ENCODE peak calls at places on chromosomes 12 and 14, in seven cellular contexts. B is A549, I is WERI-Rb-1, X is body of pancreas, U is cardiac muscle cell, Q is endodermal cell, L is left ventricle myocardium inferior. H is an unnamed sample.

GRCh38 chr12:111993290-111994150 is 19.4 kb downstream of the TMEM116 start:
- DNase-seq in B (no peak), X (no peak), I (no peak), Q (no peak), L (no peak), U (no peak), H (no peak)

GRCh38 chr14:73269729-73270651 is 32.7 kb downstream of the PAPLN start:
- DNase-seq in U (peak), I (no peak), Q (peak), X (peak), B (no peak), L (peak), H (peak)

GRCh38 chr14:87522575-87522974 is 470.4 kb downstream of the GALC start:
- DNase-seq in I (peak), L (no peak), Q (peak), B (no peak), U (no peak), X (peak), H (no peak)

GRCh38 chr12:39619660-39620433 is at the start of gene ABCD2:
- DNase-seq in U (peak), B (peak), I (peak), L (peak), Q (peak), X (peak), H (peak)

GRCh38 chr12:41220931-41221330 is 32.8 kb downstream of the PDZRN4 start:
- DNase-seq in U (no peak), I (no peak), Q (no peak), L (no peak), X (no peak), B (no peak), H (no peak)

GRCh38 chr12:8108808-8109398 is 14.5 kb upstream of the CLEC4A start:
- DNase-seq in B (peak), L (peak), X (peak), U (peak), Q (peak), I (peak), H (peak)

GRCh38 chr12:47207829-47208248 is 128.1 kb upstream of the AMIGO2 start:
- DNase-seq in B (no peak), X (no peak), I (no peak), Q (no peak), U (no peak), L (no peak), H (no peak)

GRCh38 chr12:76784600-76785051 is 20.7 kb downstream of the ZDHHC17 start:
- DNase-seq in Q (no peak), U (peak), I (no peak), L (no peak), B (no peak), X (no peak), H (no peak)

GRCh38 chr14:68748260-68748659 is 44.6 kb downstream of the ZFP36L1 start:
- DNase-seq in B (no peak), I (no peak), U (no peak), L (no peak), Q (no peak), X (no peak), H (peak)

GRCh38 chr12:114848661-114849060 is 164.7 kb upstream of the TBX3 start:
- DNase-seq in X (no peak), I (no peak), L (no peak), U (peak), Q (no peak), B (no peak), H (no peak)

GRCh38 chr12:111367661-111368221 is 1.2 kb downstream of the PHETA1 start:
- DNase-seq in B (no peak), Q (no peak), X (peak), I (no peak), L (no peak), U (peak), H (no peak)

GRCh38 chr12:22691319-22691718 is 66.3 kb downstream of the ETNK1 start:
- DNase-seq in X (no peak), Q (no peak), L (no peak), U (no peak), I (no peak), B (no peak), H (no peak)

GRCh38 chr12:7128681-7129593 is at the start of gene RBP5:
- DNase-seq in I (no peak), U (peak), Q (peak), L (no peak), X (peak), B (no peak), H (no peak)

GRCh38 chr14:104443391-104444158 is 136.0 kb upstream of the C14orf180 start:
- DNase-seq in U (no peak), L (no peak), B (no peak), Q (peak), I (no peak), X (no peak), H (no peak)

DNA sequence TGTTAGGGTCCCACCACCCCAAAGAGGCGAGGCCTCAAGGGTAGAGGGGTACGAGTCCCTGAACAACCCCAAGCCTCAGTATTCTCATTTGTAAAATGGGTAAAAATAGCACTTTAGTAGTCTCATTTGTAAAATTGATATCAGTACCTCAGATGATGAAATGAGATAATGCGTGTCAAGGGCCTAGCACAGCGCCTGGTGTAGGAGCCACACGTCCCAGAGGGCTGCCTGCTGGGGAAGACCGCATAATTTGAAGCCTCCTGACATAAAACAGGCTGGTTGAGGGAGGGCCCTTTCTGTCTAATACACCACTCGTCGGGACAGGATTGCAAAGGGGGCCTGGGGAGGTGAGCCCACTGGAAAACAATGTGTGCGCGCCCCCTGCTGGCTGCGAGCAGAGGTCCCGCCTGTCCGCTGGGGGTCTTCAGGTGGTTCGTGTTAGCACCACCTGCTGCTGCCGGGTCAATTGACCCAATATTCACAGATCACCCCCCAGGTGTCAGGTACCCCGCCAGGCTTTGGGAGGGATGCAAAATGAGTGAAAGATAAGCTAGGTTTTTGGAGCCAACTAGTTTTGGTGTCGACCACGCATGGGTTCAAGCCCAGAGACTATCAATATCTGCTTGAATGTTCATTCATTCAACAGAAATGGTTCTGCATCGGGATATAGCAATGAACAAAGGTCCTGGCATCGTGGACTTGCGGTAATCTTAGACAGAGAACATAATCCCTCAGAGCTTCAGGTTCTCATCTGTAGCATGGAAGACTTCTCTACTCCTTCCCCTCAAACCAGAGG is 24.7 kb upstream of the IRF2BPL start:
- DNase-seq in X (peak), U (peak), B (no peak), L (peak), Q (peak), I (peak), H (no peak)
- H3K27ac ChIP-seq in X (peak), U (no peak), B (peak), L (peak), Q (no peak), I (no peak), H (peak)

GRCh38 chr12:62861586-62861985 is 73.4 kb downstream of the PPM1H start:
- DNase-seq in U (no peak), B (no peak), Q (no peak), L (no peak), X (no peak), I (peak), H (no peak)
- H3K4me3 ChIP-seq in U (no peak), B (no peak), Q (no peak), L (peak), X (no peak), I (no peak), H (no peak)

GRCh38 chr12:127515941-127516340 is 751.0 kb upstream of the TMEM132C start:
- DNase-seq in Q (no peak), B (no peak), L (no peak), U (no peak), I (no peak), X (no peak), H (no peak)

GRCh38 chr12:127519766-127520165 is 747.2 kb upstream of the TMEM132C start:
- DNase-seq in L (no peak), X (no peak), Q (no peak), I (no peak), B (no peak), U (no peak), H (no peak)

GRCh38 chr12:127516467-127516866 is 750.5 kb upstream of the TMEM132C start:
- DNase-seq in L (no peak), I (no peak), B (no peak), Q (no peak), X (no peak), U (no peak), H (no peak)
- H3K27ac ChIP-seq in L (no peak), I (no peak), B (no peak), Q (no peak), X (no peak), U (no peak), H (no peak)

GRCh38 chr12:65279387-65280112 is 1.1 kb downstream of the MSRB3 start:
- DNase-seq in B (no peak), X (no peak), L (no peak), Q (no peak), I (no peak), U (no peak), H (no peak)

GRCh38 chr12:65278576-65279386 is at the start of gene MSRB3:
- DNase-seq in I (peak), B (peak), U (peak), Q (peak), L (peak), X (peak), H (peak)

GRCh38 chr12:65282840-65283239 is 4.4 kb downstream of the MSRB3 start:
- DNase-seq in X (no peak), L (no peak), U (no peak), B (no peak), I (no peak), Q (no peak), H (no peak)

GRCh38 chr12:65277994-65278575 is 398 bp upstream of the MSRB3 start:
- DNase-seq in X (no peak), Q (no peak), U (no peak), B (no peak), I (no peak), L (no peak), H (peak)

GRCh38 chr12:65280306-65280705 is 1.8 kb downstream of the MSRB3 start:
- DNase-seq in Q (no peak), I (no peak), L (no peak), X (no peak), B (no peak), U (peak), H (no peak)
- H3K4me3 ChIP-seq in Q (peak), I (no peak), L (peak), X (no peak), B (no peak), U (peak), H (peak)

GRCh38 chr12:12897286-12897685 is 5.9 kb downstream of the GPRC5A start:
- DNase-seq in U (no peak), L (no peak), I (no peak), X (no peak), B (no peak), Q (no peak), H (no peak)
- H3K27ac ChIP-seq in U (no peak), L (no peak), I (no peak), X (no peak), B (no peak), Q (no peak), H (no peak)

GRCh38 chr12:57533108-57533507 is 10.5 kb downstream of the MBD6 start:
- DNase-seq in B (no peak), I (peak), U (no peak), Q (no peak), X (no peak), L (no peak), H (no peak)

GRCh38 chr12:57535764-57536596 is 11.0 kb downstream of the DCTN2 start:
- DNase-seq in I (no peak), U (no peak), X (no peak), B (no peak), L (no peak), Q (no peak), H (no peak)

GRCh38 chr12:57534991-57535543 is 11.9 kb downstream of the DCTN2 start:
- DNase-seq in I (no peak), B (no peak), U (no peak), X (no peak), Q (no peak), L (no peak), H (no peak)

GRCh38 chr12:57536597-57536942 is 10.4 kb downstream of the DCTN2 start:
- DNase-seq in L (no peak), Q (no peak), X (no peak), I (no peak), U (no peak), B (no peak), H (no peak)

DNA sequence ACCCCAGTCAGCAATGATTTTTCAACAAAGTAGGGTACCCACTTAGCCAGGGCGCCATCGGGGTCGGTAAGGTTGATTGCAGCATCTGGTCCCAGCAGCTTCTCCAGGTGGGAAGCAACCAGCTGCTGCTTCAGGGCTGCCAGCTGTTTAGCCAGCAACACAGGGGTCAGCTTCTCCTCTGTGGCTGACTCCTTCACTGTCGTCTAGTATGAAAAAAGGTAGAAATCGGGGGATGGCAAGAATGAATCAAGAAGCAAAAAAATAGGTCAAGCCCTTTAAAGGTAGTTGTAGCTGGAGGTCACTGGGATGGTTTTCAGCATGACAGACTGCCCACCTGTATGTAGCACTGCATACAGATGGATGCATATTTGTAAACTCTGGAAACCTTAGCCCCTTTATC is 11.6 kb downstream of the MBD6 start:
- DNase-seq in L (no peak), B (no peak), Q (no peak), X (no peak), U (no peak), I (no peak), H (no peak)
- H3K4me3 ChIP-seq in L (no peak), B (no peak), Q (no peak), X (no peak), U (no peak), I (no peak), H (no peak)

GRCh38 chr12:131897276-131897675 is 2.9 kb downstream of the ULK1 start:
- DNase-seq in B (no peak), L (no peak), I (no peak), X (peak), Q (peak), U (no peak), H (peak)

GRCh38 chr12:131895640-131896079 is 1.2 kb downstream of the ULK1 start:
- DNase-seq in B (no peak), Q (no peak), I (no peak), X (peak), U (no peak), L (no peak), H (no peak)

GRCh38 chr12:131896811-131897270 is 2.4 kb downstream of the ULK1 start:
- DNase-seq in Q (no peak), L (peak), X (no peak), I (no peak), U (no peak), B (no peak), H (no peak)

GRCh38 chr12:131896080-131896810 is 1.8 kb downstream of the ULK1 start:
- DNase-seq in X (peak), B (peak), L (peak), Q (peak), I (peak), U (peak), H (peak)

DNA sequence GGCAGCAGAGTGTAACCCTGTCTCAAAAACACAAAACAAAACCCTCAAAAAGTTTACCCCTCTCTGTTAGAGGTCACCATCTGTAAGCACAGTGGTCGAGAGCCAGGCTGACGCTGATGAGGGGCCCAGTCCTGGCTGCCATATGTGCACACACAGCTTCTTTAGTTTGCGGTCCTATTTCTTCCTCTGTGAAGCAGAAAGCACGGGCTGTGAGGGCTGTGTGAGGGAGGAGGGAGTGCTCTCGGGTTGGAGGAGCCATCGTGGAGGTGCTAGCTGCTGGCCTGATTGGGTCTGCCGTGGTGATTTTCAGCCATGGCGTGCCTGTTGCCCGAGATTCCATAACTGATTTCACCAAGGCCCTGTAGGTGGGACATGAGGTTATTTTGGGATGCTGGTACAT is 3.5 kb downstream of the ULK1 start:
- DNase-seq in X (peak), L (no peak), B (no peak), U (no peak), I (no peak), Q (peak), H (no peak)
- H3K27ac ChIP-seq in X (peak), L (peak), B (no peak), U (no peak), I (no peak), Q (no peak), H (peak)

DNA sequence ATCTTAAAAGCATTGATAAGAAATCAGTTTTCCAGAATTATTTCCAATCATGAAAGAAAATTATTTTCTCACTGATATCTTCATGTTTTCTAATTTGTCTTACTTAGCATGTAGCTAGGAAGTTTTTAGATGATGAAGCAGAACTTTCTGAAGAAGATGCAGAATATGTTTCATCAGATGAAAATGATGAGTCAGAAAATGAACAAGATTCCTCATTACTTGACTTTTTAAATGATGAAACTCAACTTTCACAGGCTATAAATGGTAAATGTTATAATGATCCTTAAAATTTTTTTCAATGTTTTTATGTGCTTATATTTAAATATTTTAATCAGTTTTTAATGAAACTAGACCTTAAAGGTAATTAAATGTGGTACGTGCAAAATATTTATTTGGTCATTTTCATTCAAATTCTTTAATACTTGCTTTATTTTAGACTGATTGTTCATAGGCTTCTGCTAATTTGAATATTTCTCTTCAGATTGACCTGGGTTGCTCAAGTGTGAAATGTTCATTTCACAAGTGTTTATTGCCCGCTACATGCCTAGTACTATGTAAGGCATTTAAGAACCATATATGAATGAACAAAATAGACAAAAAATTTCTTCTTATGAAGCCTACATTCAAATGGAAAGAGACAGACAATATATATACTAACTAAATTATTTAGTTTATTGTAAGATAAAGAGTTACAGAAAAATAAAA is 49.5 kb downstream of the FANCM start:
- DNase-seq in Q (no peak), B (no peak), I (no peak), L (no peak), X (no peak), U (no peak), H (no peak)
- H3K4me3 ChIP-seq in Q (no peak), B (no peak), I (no peak), L (no peak), X (no peak), U (no peak), H (no peak)

GRCh38 chr12:24879644-24880043 is 69.3 kb downstream of the BCAT1 start:
- DNase-seq in B (no peak), L (no peak), Q (no peak), I (no peak), X (no peak), U (no peak), H (no peak)
- H3K27ac ChIP-seq in B (no peak), L (no peak), Q (no peak), I (no peak), X (peak), U (no peak), H (no peak)

GRCh38 chr14:31927348-31927826 is 149.7 kb upstream of the ARHGAP5 start:
- DNase-seq in X (no peak), B (peak), Q (no peak), I (no peak), L (peak), U (peak), H (no peak)

GRCh38 chr14:31930070-31930469 is 147.0 kb upstream of the ARHGAP5 start:
- DNase-seq in Q (no peak), L (no peak), B (no peak), I (no peak), U (no peak), X (no peak), H (no peak)

GRCh38 chr14:31930493-31931225 is 146.4 kb upstream of the ARHGAP5 start:
- DNase-seq in U (no peak), L (no peak), X (no peak), B (peak), I (no peak), Q (no peak), H (no peak)

GRCh38 chr14:31926123-31926522 is 151.0 kb upstream of the ARHGAP5 start:
- DNase-seq in U (peak), Q (no peak), I (no peak), L (no peak), B (peak), X (no peak), H (no peak)

DNA sequence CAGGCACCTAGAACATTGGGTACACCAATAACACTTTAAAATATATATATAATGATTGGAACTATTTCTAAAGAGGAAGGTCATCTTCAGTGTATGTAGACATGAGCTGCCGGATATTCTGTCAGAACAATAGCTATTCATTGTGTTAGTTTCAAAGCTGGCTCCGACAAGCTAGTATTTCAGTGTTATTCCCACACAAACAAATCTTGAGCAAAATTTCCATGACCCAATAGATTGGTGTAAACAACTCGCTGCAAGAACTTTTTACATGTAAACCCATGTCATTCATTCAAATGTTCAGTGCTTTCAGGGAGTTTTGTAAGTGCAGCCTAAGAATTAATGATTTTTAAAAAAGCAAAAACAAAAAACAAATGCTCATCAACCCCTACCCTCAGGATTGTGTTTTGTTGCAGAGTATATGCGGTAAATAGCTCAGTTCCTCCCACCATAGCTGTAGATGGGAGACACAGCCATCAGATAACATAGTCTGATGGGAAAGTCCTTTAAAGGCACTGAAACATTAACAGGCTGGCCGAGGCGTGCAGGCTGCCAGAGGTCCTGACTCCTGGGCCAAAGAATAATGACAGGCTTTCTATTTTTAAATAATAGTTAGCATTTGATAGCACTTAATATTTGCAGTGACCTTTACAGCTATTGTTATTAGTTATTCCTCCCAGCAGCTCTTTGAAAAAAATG is 150.3 kb upstream of the ARHGAP5 start:
- DNase-seq in Q (no peak), U (no peak), X (no peak), I (no peak), L (peak), B (no peak), H (no peak)
- H3K4me3 ChIP-seq in Q (no peak), U (no peak), X (no peak), I (no peak), L (peak), B (no peak), H (peak)